ENCODE peak calls at places on chromosomes 5 and 9, in nine cellular contexts. One of them, this sample, is unnamed.
A peak's percentile ranks its signal among the peaks of the same experiment; 100 is the strongest.

GRCh38 chr5:15510092-15510491 is 10.1 kb downstream of the FBXL7 start:
- DNase-seq in tibial nerve: no peak
- DNase-seq in left colon: no peak
- DNase-seq in amniotic stem cell: peak; percentile 6
- DNase-seq in GM13976: no peak
- DNase-seq in H54: no peak
- DNase-seq in T-helper 1 cell: no peak
- DNase-seq in NCI-H1092 treated with DMSO at 0.1 percent for 48 hours: no peak
- DNase-seq in HEK293T: no peak
- DNase-seq in this sample: peak; percentile 25

GRCh38 chr9:80231847-80232246 is 660.1 kb downstream of the TLE4 start:
- DNase-seq in tibial nerve: no peak
- DNase-seq in left colon: no peak
- DNase-seq in amniotic stem cell: no peak
- DNase-seq in GM13976: no peak
- DNase-seq in H54: no peak
- DNase-seq in T-helper 1 cell: no peak
- DNase-seq in NCI-H1092 treated with DMSO at 0.1 percent for 48 hours: no peak
- DNase-seq in HEK293T: no peak
- DNase-seq in this sample: no peak

GRCh38 chr9:18605763-18606162 is 131.8 kb downstream of the ADAMTSL1 start:
- DNase-seq in tibial nerve: peak; percentile 52
- DNase-seq in left colon: peak; percentile 10
- DNase-seq in amniotic stem cell: no peak
- DNase-seq in GM13976: no peak
- DNase-seq in H54: no peak
- DNase-seq in T-helper 1 cell: no peak
- DNase-seq in NCI-H1092 treated with DMSO at 0.1 percent for 48 hours: peak; percentile 39
- DNase-seq in HEK293T: no peak
- DNase-seq in this sample: peak; percentile 6

GRCh38 chr9:68844623-68845612 is 139.9 kb downstream of the PIP5K1B start:
- DNase-seq in tibial nerve: peak; percentile 18
- DNase-seq in left colon: peak; percentile 57
- DNase-seq in amniotic stem cell: no peak
- DNase-seq in GM13976: peak; percentile 24
- DNase-seq in H54: no peak
- DNase-seq in T-helper 1 cell: peak; percentile 5
- DNase-seq in NCI-H1092 treated with DMSO at 0.1 percent for 48 hours: peak; percentile 23
- DNase-seq in HEK293T: peak; percentile 53
- DNase-seq in this sample: peak; percentile 65

GRCh38 chr9:34557421-34558321 is 31.9 kb downstream of the CNTFR start:
- DNase-seq in tibial nerve: no peak
- DNase-seq in left colon: no peak
- DNase-seq in amniotic stem cell: no peak
- DNase-seq in GM13976: no peak
- DNase-seq in H54: no peak
- DNase-seq in T-helper 1 cell: no peak
- DNase-seq in NCI-H1092 treated with DMSO at 0.1 percent for 48 hours: no peak
- DNase-seq in HEK293T: no peak
- DNase-seq in this sample: no peak

GRCh38 chr9:89185980-89186379 is 7.4 kb upstream of the SHC3 start:
- DNase-seq in tibial nerve: no peak
- DNase-seq in left colon: no peak
- DNase-seq in amniotic stem cell: no peak
- DNase-seq in GM13976: no peak
- DNase-seq in H54: peak; percentile 55
- DNase-seq in T-helper 1 cell: no peak
- DNase-seq in NCI-H1092 treated with DMSO at 0.1 percent for 48 hours: no peak
- DNase-seq in HEK293T: peak; percentile 30
- DNase-seq in this sample: peak; percentile 68

GRCh38 chr5:68740204-68740910 is 353.5 kb upstream of the SLC30A5 start:
- DNase-seq in tibial nerve: no peak
- DNase-seq in left colon: no peak
- DNase-seq in amniotic stem cell: no peak
- DNase-seq in GM13976: peak; percentile 39
- DNase-seq in H54: no peak
- DNase-seq in T-helper 1 cell: no peak
- DNase-seq in NCI-H1092 treated with DMSO at 0.1 percent for 48 hours: peak; percentile 41
- DNase-seq in HEK293T: no peak
- DNase-seq in this sample: no peak

GRCh38 chr5:1480217-1480616 is 35.0 kb upstream of the SLC6A3 start:
- DNase-seq in tibial nerve: no peak
- DNase-seq in left colon: peak; percentile 38
- DNase-seq in amniotic stem cell: no peak
- DNase-seq in GM13976: no peak
- DNase-seq in H54: no peak
- DNase-seq in T-helper 1 cell: no peak
- DNase-seq in NCI-H1092 treated with DMSO at 0.1 percent for 48 hours: no peak
- DNase-seq in HEK293T: no peak
- DNase-seq in this sample: no peak

GRCh38 chr9:91302831-91303230 is 58.9 kb downstream of the AUH start:
- DNase-seq in tibial nerve: no peak
- DNase-seq in left colon: no peak
- DNase-seq in amniotic stem cell: peak; percentile 27
- DNase-seq in GM13976: no peak
- DNase-seq in H54: peak; percentile 54
- DNase-seq in T-helper 1 cell: no peak
- DNase-seq in NCI-H1092 treated with DMSO at 0.1 percent for 48 hours: no peak
- DNase-seq in HEK293T: no peak
- DNase-seq in this sample: no peak

GRCh38 chr9:36894695-36895310 is 139.3 kb downstream of the PAX5 start:
- DNase-seq in tibial nerve: no peak
- DNase-seq in left colon: no peak
- DNase-seq in amniotic stem cell: no peak
- DNase-seq in GM13976: no peak
- DNase-seq in H54: no peak
- DNase-seq in T-helper 1 cell: no peak
- DNase-seq in NCI-H1092 treated with DMSO at 0.1 percent for 48 hours: no peak
- DNase-seq in HEK293T: no peak
- DNase-seq in this sample: no peak

GRCh38 chr5:132431682-132432081 is 58.9 kb downstream of the IRF1 start:
- DNase-seq in tibial nerve: no peak
- DNase-seq in left colon: no peak
- DNase-seq in amniotic stem cell: no peak
- DNase-seq in GM13976: no peak
- DNase-seq in H54: no peak
- DNase-seq in T-helper 1 cell: no peak
- DNase-seq in NCI-H1092 treated with DMSO at 0.1 percent for 48 hours: no peak
- DNase-seq in HEK293T: no peak
- DNase-seq in this sample: no peak

GRCh38 chr9:87548159-87548558 is 50.5 kb downstream of the DAPK1 start:
- DNase-seq in tibial nerve: no peak
- DNase-seq in left colon: no peak
- DNase-seq in amniotic stem cell: no peak
- DNase-seq in GM13976: no peak
- DNase-seq in H54: no peak
- DNase-seq in T-helper 1 cell: no peak
- DNase-seq in NCI-H1092 treated with DMSO at 0.1 percent for 48 hours: no peak
- DNase-seq in HEK293T: no peak
- DNase-seq in this sample: no peak

GRCh38 chr9:33106827-33107621 is 30.6 kb upstream of the SMU1 start:
- DNase-seq in tibial nerve: no peak
- DNase-seq in left colon: no peak
- DNase-seq in amniotic stem cell: no peak
- DNase-seq in GM13976: no peak
- DNase-seq in H54: no peak
- DNase-seq in T-helper 1 cell: no peak
- DNase-seq in NCI-H1092 treated with DMSO at 0.1 percent for 48 hours: no peak
- DNase-seq in HEK293T: no peak
- DNase-seq in this sample: peak; percentile 65

GRCh38 chr5:73901045-73901444 is 275.0 kb downstream of the ARHGEF28 start:
- DNase-seq in tibial nerve: peak; percentile 41
- DNase-seq in left colon: peak; percentile 24
- DNase-seq in amniotic stem cell: no peak
- DNase-seq in GM13976: no peak
- DNase-seq in H54: peak; percentile 86
- DNase-seq in T-helper 1 cell: no peak
- DNase-seq in NCI-H1092 treated with DMSO at 0.1 percent for 48 hours: no peak
- DNase-seq in HEK293T: no peak
- DNase-seq in this sample: peak; percentile 11

GRCh38 chr9:124468061-124468740 is 17.9 kb downstream of the ADGRD2 start:
- DNase-seq in tibial nerve: no peak
- DNase-seq in left colon: no peak
- DNase-seq in amniotic stem cell: no peak
- DNase-seq in GM13976: no peak
- DNase-seq in H54: no peak
- DNase-seq in T-helper 1 cell: no peak
- DNase-seq in NCI-H1092 treated with DMSO at 0.1 percent for 48 hours: no peak
- DNase-seq in HEK293T: no peak
- DNase-seq in this sample: no peak

GRCh38 chr5:119583684-119584083 is 45.7 kb upstream of the FAM170A start:
- DNase-seq in tibial nerve: no peak
- DNase-seq in left colon: no peak
- DNase-seq in amniotic stem cell: no peak
- DNase-seq in GM13976: no peak
- DNase-seq in H54: no peak
- DNase-seq in T-helper 1 cell: no peak
- DNase-seq in NCI-H1092 treated with DMSO at 0.1 percent for 48 hours: no peak
- DNase-seq in HEK293T: no peak
- DNase-seq in this sample: no peak

GRCh38 chr5:112419596-112420110 is 576 bp upstream of the EPB41L4A start:
- DNase-seq in tibial nerve: peak; percentile 36
- DNase-seq in left colon: peak; percentile 71
- DNase-seq in amniotic stem cell: no peak
- DNase-seq in GM13976: peak; percentile 56
- DNase-seq in H54: no peak
- DNase-seq in T-helper 1 cell: no peak
- DNase-seq in NCI-H1092 treated with DMSO at 0.1 percent for 48 hours: peak; percentile 41
- DNase-seq in HEK293T: peak; percentile 39
- DNase-seq in this sample: peak; percentile 76

GRCh38 chr5:148005788-148006520 is 57.8 kb upstream of the SPINK5 start:
- DNase-seq in tibial nerve: no peak
- DNase-seq in left colon: no peak
- DNase-seq in amniotic stem cell: no peak
- DNase-seq in GM13976: no peak
- DNase-seq in H54: no peak
- DNase-seq in T-helper 1 cell: no peak
- DNase-seq in NCI-H1092 treated with DMSO at 0.1 percent for 48 hours: no peak
- DNase-seq in HEK293T: no peak
- DNase-seq in this sample: peak; percentile 84

GRCh38 chr9:10957878-10958277 is 345.1 kb upstream of the PTPRD start:
- DNase-seq in tibial nerve: no peak
- DNase-seq in left colon: no peak
- DNase-seq in amniotic stem cell: no peak
- DNase-seq in GM13976: no peak
- DNase-seq in H54: no peak
- DNase-seq in T-helper 1 cell: no peak
- DNase-seq in NCI-H1092 treated with DMSO at 0.1 percent for 48 hours: no peak
- DNase-seq in HEK293T: no peak
- DNase-seq in this sample: no peak

GRCh38 chr9:2622361-2623045 is 916 bp downstream of the VLDLR start:
- DNase-seq in tibial nerve: no peak
- DNase-seq in left colon: peak; percentile 39
- DNase-seq in amniotic stem cell: no peak
- DNase-seq in GM13976: peak; percentile 55
- DNase-seq in H54: peak; percentile 30
- DNase-seq in T-helper 1 cell: peak; percentile 43
- DNase-seq in NCI-H1092 treated with DMSO at 0.1 percent for 48 hours: peak; percentile 67
- DNase-seq in HEK293T: peak; percentile 18
- DNase-seq in this sample: peak; percentile 35

GRCh38 chr9:79452265-79452664 is 119.5 kb upstream of the TLE4 start:
- DNase-seq in tibial nerve: no peak
- DNase-seq in left colon: no peak
- DNase-seq in amniotic stem cell: no peak
- DNase-seq in GM13976: no peak
- DNase-seq in H54: no peak
- DNase-seq in T-helper 1 cell: no peak
- DNase-seq in NCI-H1092 treated with DMSO at 0.1 percent for 48 hours: no peak
- DNase-seq in HEK293T: no peak
- DNase-seq in this sample: no peak

GRCh38 chr5:149423287-149424268 is 44.5 kb upstream of the IL17B start:
- DNase-seq in tibial nerve: no peak
- DNase-seq in left colon: no peak
- DNase-seq in amniotic stem cell: no peak
- DNase-seq in GM13976: no peak
- DNase-seq in H54: no peak
- DNase-seq in T-helper 1 cell: no peak
- DNase-seq in NCI-H1092 treated with DMSO at 0.1 percent for 48 hours: no peak
- DNase-seq in HEK293T: no peak
- DNase-seq in this sample: peak; percentile 50

GRCh38 chr5:80705216-80705769 is 50.5 kb upstream of the DHFR start:
- DNase-seq in tibial nerve: no peak
- DNase-seq in left colon: no peak
- DNase-seq in amniotic stem cell: no peak
- DNase-seq in GM13976: no peak
- DNase-seq in H54: no peak
- DNase-seq in T-helper 1 cell: no peak
- DNase-seq in NCI-H1092 treated with DMSO at 0.1 percent for 48 hours: no peak
- DNase-seq in HEK293T: no peak
- DNase-seq in this sample: no peak

GRCh38 chr5:56064984-56065383 is 70.2 kb upstream of the IL6ST start:
- DNase-seq in tibial nerve: no peak
- DNase-seq in left colon: no peak
- DNase-seq in amniotic stem cell: no peak
- DNase-seq in GM13976: no peak
- DNase-seq in H54: no peak
- DNase-seq in T-helper 1 cell: peak; percentile 59
- DNase-seq in NCI-H1092 treated with DMSO at 0.1 percent for 48 hours: no peak
- DNase-seq in HEK293T: no peak
- DNase-seq in this sample: no peak

GRCh38 chr5:42268630-42269029 is 154.6 kb upstream of the GHR start:
- DNase-seq in tibial nerve: no peak
- DNase-seq in left colon: no peak
- DNase-seq in amniotic stem cell: no peak
- DNase-seq in GM13976: no peak
- DNase-seq in H54: no peak
- DNase-seq in T-helper 1 cell: no peak
- DNase-seq in NCI-H1092 treated with DMSO at 0.1 percent for 48 hours: no peak
- DNase-seq in HEK293T: no peak
- DNase-seq in this sample: peak; percentile 40

GRCh38 chr5:142929602-142930001 is 159.4 kb downstream of the ARHGAP26 start:
- DNase-seq in tibial nerve: no peak
- DNase-seq in left colon: no peak
- DNase-seq in amniotic stem cell: no peak
- DNase-seq in GM13976: no peak
- DNase-seq in H54: no peak
- DNase-seq in T-helper 1 cell: peak; percentile 10
- DNase-seq in NCI-H1092 treated with DMSO at 0.1 percent for 48 hours: no peak
- DNase-seq in HEK293T: no peak
- DNase-seq in this sample: no peak

GRCh38 chr9:132356276-132356924 is 1.6 kb upstream of the SETX start:
- DNase-seq in tibial nerve: no peak
- DNase-seq in left colon: no peak
- DNase-seq in amniotic stem cell: no peak
- DNase-seq in GM13976: no peak
- DNase-seq in H54: no peak
- DNase-seq in T-helper 1 cell: no peak
- DNase-seq in NCI-H1092 treated with DMSO at 0.1 percent for 48 hours: no peak
- DNase-seq in HEK293T: no peak
- DNase-seq in this sample: no peak

GRCh38 chr9:120452631-120453030 is 127.3 kb downstream of the CDK5RAP2 start:
- DNase-seq in tibial nerve: no peak
- DNase-seq in left colon: no peak
- DNase-seq in amniotic stem cell: no peak
- DNase-seq in GM13976: no peak
- DNase-seq in H54: no peak
- DNase-seq in T-helper 1 cell: no peak
- DNase-seq in NCI-H1092 treated with DMSO at 0.1 percent for 48 hours: no peak
- DNase-seq in HEK293T: no peak
- DNase-seq in this sample: no peak

GRCh38 chr9:132740526-132741309 is 70.5 kb downstream of the GTF3C4 start:
- DNase-seq in tibial nerve: no peak
- DNase-seq in left colon: no peak
- DNase-seq in amniotic stem cell: no peak
- DNase-seq in GM13976: no peak
- DNase-seq in H54: no peak
- DNase-seq in T-helper 1 cell: no peak
- DNase-seq in NCI-H1092 treated with DMSO at 0.1 percent for 48 hours: no peak
- DNase-seq in HEK293T: no peak
- DNase-seq in this sample: no peak

GRCh38 chr5:57586649-57587048 is 104.0 kb upstream of the ACTBL2 start:
- DNase-seq in tibial nerve: no peak
- DNase-seq in left colon: no peak
- DNase-seq in amniotic stem cell: no peak
- DNase-seq in GM13976: no peak
- DNase-seq in H54: no peak
- DNase-seq in T-helper 1 cell: no peak
- DNase-seq in NCI-H1092 treated with DMSO at 0.1 percent for 48 hours: no peak
- DNase-seq in HEK293T: no peak
- DNase-seq in this sample: no peak

GRCh38 chr9:81473708-81474107 is 215.6 kb downstream of the TLE1 start:
- DNase-seq in tibial nerve: no peak
- DNase-seq in left colon: no peak
- DNase-seq in amniotic stem cell: no peak
- DNase-seq in GM13976: no peak
- DNase-seq in H54: no peak
- DNase-seq in T-helper 1 cell: no peak
- DNase-seq in NCI-H1092 treated with DMSO at 0.1 percent for 48 hours: no peak
- DNase-seq in HEK293T: no peak
- DNase-seq in this sample: no peak

This sample was measured in mesendoderm.